ENCODE peak calls at places on chromosomes 4 and X, in six cellular contexts. O is Panc1, Z is fibroblast of villous mesenchyme, E is WERI-Rb-1, U is right lobe of liver, N is HepG2. C is an unnamed sample.

GRCh38 chr4:108247511-108248088 is 78.9 kb upstream of the LEF1 start:
- DNase-seq in O (no peak), Z (no peak), E (no peak), U (no peak), N (no peak), C (no peak)

GRCh38 chr4:39502034-39502658 is 25.1 kb downstream of the UGDH start:
- DNase-seq in O (no peak), Z (peak), E (no peak), U (no peak), N (no peak), C (peak)

GRCh38 chr4:88600129-88600849 is 8.0 kb downstream of the HERC3 start:
- DNase-seq in O (no peak), Z (peak), E (no peak), U (no peak), N (no peak), C (peak)

GRCh38 chrX:2538016-2538415 is 37.2 kb upstream of the DHRSX start:
- DNase-seq in O (no peak), Z (no peak), E (no peak), U (no peak), N (no peak), C (no peak)

GRCh38 chr4:76905521-76905920 is 7.6 kb upstream of the SOWAHB start:
- DNase-seq in O (no peak), Z (peak), E (no peak), U (no peak), N (no peak), C (peak)

GRCh38 chrX:40877869-40878268 is 142.5 kb upstream of the MED14 start:
- DNase-seq in O (no peak), Z (peak), E (no peak), U (no peak), N (peak), C (peak)

GRCh38 chr4:76571274-76571673 is 136.2 kb downstream of the SHROOM3 start:
- DNase-seq in O (no peak), Z (peak), E (no peak), U (no peak), N (peak), C (no peak)

GRCh38 chr4:108398326-108398725 is 222.1 kb upstream of the RPL34 start:
- DNase-seq in O (no peak), Z (no peak), E (no peak), U (no peak), N (no peak), C (no peak)

GRCh38 chrX:41561045-41561444 is 113.9 kb downstream of the NYX start:
- DNase-seq in O (peak), Z (peak), E (no peak), U (no peak), N (no peak), C (peak)

GRCh38 chrX:9525511-9526248 is 60.8 kb downstream of the TBL1X start:
- DNase-seq in O (no peak), Z (no peak), E (no peak), U (no peak), N (no peak), C (no peak)

GRCh38 chrX:38577738-38578137 is 16.4 kb downstream of the TSPAN7 start:
- DNase-seq in O (no peak), Z (no peak), E (no peak), U (no peak), N (no peak), C (no peak)
- H3K4me3 ChIP-seq in O (no peak), Z (no peak), E (no peak), U (no peak), N (no peak), C (no peak)

DNA sequence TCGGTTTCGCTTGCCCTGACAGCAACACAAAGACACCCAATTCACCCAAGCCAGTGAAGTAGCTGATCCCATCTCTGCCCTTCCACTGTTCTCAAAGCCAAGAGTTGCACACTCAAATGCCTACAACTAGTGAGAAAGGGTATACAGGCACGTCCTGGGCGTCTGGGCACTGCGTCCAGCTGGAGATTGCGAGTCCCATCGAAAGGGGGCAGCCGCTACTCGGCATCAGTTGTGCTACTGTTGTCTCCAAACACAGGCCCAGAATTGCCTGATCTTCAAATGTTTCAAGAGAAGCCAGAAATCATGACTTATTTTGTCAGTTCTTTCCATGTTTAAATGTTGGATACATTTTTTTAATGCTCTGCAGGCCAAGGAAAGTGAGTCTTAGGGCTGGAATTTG is 487.8 kb downstream of the BCOR start:
- DNase-seq in O (no peak), Z (no peak), E (no peak), U (no peak), N (no peak), C (peak)
- TF ChIP-seq CTCF in O (no peak), Z (no peak), E (no peak), U (no peak), N (no peak), C (peak)

DNA sequence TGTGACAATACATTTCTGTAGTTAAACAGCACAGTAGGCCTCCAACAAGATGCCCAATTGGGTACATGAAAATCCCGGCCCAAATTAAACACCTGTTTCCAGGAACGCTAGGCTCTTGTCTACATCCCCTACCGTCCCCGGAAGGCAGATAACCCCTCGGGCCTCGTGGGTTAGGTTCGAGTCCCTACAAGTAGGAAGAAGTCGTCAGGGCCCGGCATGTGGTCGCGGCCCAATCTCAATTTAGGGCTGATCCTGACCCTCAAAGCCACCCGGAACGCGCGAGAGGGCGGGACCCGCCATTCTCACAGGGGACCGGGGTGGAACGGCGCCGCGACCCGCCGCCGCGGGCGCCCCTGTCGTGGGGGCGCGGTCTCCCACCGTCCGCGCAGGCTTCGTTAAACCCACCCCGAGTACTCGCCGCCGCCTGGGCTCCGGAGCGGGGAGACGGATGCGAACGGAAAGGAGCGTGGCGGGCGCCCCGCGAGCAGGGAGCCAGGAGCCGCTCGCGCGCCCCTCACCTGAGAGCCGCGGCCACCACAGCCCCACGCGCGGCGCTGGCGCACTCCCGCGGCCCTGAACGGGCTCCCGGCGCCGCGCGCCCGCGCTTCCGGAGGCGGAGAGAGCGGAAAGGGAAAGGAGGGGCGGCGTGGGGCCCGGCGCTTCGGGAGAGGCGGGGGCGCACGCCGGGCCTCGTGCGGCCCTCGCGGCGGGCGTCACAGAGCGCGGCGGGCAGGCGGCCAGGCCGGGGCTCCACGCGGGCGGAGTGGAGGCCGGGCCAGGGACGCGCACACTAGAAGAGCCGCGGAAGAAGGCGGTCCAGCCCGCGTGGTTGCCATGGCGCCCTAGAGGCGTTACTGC is at the start of gene CFAP97:
- DNase-seq in O (no peak), Z (peak), E (peak), U (peak), N (peak), C (peak)
- H3K4me3 ChIP-seq in O (peak), Z (peak), E (peak), U (peak), N (peak), C (peak)

DNA sequence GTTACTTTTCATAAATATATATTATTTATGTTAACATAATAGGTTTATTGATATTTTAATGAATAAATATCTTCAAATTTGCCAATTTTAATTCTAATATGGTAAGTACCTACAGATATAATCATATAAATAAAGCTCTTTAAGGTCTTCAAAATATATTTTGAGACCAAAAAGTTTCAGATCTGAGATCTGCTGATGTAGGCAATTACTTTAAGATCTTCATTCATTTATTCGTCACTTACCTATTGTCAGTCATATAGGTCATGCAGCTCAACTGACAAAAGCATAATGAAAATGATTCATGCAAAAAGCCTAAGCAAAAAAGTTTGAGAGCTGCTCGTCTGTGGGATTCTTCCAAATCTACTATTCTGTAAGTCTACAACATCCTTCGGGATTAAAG is 64.8 kb downstream of the AFAP1 start:
- DNase-seq in O (no peak), Z (no peak), E (no peak), U (no peak), N (no peak), C (no peak)
- TF ChIP-seq CTCF in O (no peak), Z (no peak), E (no peak), U (no peak), N (no peak), C (no peak)

GRCh38 chr4:10094841-10095240 is 21.8 kb downstream of the WDR1 start:
- DNase-seq in O (no peak), Z (no peak), E (no peak), U (peak), N (no peak), C (no peak)

GRCh38 chr4:10093801-10094552 is 22.6 kb downstream of the WDR1 start:
- DNase-seq in O (no peak), Z (peak), E (no peak), U (peak), N (no peak), C (peak)

GRCh38 chr4:10092481-10093272 is 23.9 kb downstream of the WDR1 start:
- DNase-seq in O (no peak), Z (no peak), E (no peak), U (peak), N (no peak), C (no peak)

GRCh38 chr4:10091531-10092181 is 24.9 kb downstream of the WDR1 start:
- DNase-seq in O (no peak), Z (no peak), E (no peak), U (peak), N (no peak), C (no peak)

DNA sequence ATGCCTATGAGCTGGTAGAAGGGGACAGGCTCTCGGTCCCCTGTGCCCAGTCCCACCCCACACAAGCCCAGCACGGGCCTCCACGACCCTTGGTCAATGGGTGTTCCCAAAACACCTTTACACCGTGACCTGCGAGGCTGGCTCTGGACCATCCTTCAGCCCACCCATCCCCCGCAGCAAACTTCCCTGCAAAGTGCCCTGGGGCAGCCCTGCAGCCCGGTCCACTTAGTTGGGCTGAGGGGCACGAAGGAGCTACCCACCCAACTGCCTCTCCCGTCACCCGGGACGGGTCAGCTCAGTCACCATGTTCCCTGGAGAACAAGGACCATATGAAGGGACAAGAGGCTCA is 23.4 kb downstream of the WDR1 start:
- DNase-seq in O (no peak), Z (no peak), E (no peak), U (peak), N (no peak), C (no peak)
- H3K4me3 ChIP-seq in O (no peak), Z (no peak), E (no peak), U (no peak), N (no peak), C (no peak)

GRCh38 chrX:145923376-145923775 is 105.7 kb downstream of the SLITRK2 start:
- DNase-seq in O (no peak), Z (no peak), E (peak), U (no peak), N (no peak), C (no peak)
- TF ChIP-seq CTCF in O (no peak), Z (no peak), E (no peak), U (no peak), N (no peak), C (no peak)

DNA sequence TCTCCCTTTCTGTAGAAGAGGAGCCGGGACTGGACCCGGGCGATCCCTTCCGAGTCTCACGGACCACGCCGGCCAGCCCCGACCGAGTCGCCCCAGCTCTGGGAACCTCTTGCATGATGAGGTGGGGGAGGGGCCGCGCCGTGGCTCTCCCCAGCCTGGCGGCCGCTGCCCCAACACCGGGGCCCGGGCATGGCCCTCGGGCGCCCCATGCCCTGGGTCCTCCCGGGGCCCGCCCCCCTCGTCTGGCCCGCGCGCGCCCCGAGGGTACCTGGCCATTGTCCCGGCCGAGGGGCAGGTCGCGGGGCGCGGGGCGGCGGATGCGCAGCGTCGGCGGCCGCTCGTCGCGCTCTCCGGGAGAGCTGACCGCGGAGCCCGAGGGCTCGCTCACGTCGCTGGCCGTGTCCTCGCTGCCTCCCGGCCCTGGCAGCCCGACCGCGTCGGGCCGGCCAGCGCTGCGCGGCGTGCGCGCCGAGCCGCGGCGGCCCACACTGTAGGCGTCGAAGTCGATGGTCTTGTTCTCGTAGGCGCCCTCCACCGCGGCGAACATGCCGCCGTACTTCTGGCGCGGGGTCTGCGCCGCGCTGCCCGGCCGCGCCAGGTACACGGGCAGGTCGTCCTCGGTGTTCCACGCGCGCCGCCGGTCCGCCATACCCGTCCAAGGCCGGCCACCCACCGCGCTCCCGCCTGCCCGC is 419 bp downstream of the CRMP1 start:
- DNase-seq in O (no peak), Z (no peak), E (peak), U (no peak), N (no peak), C (no peak)
- H3K4me3 ChIP-seq in O (no peak), Z (no peak), E (peak), U (no peak), N (no peak), C (no peak)

C was measured in AG10803.